ENCODE peak calls at places on chromosome 12, in six cellular contexts. U, P, H, F, D and E are unnamed samples.

GRCh38 chr12:79420146-79420618 is 270.6 kb downstream of the PAWR start:
- DNase-seq in U (peak; percentile 98), P (peak; percentile 24), H (no peak), F (no peak), D (no peak), E (no peak)

GRCh38 chr12:20547788-20548575 is 147.2 kb upstream of the SLCO1C1 start:
- DNase-seq in U (peak; percentile 6), P (no peak), H (no peak), F (peak; percentile 29), D (no peak), E (no peak)

GRCh38 chr12:124979568-124979967 is 9.4 kb downstream of the DHX37 start:
- DNase-seq in U (no peak), P (no peak), H (no peak), F (no peak), D (no peak), E (no peak)

GRCh38 chr12:73421832-73422231 is 1115.8 kb upstream of the ATXN7L3B start:
- DNase-seq in U (no peak), P (no peak), H (no peak), F (no peak), D (no peak), E (no peak)

GRCh38 chr12:2606186-2606910 is 188.4 kb upstream of the FKBP4 start:
- DNase-seq in U (no peak), P (no peak), H (no peak), F (no peak), D (no peak), E (no peak)

GRCh38 chr12:108854055-108854452 is 3.3 kb downstream of the SSH1 start:
- DNase-seq in U (peak; percentile 95), P (no peak), H (no peak), F (peak; percentile 45), D (no peak), E (peak; percentile 56)

GRCh38 chr12:99442758-99443157 is 204.8 kb upstream of the GARIN6 start:
- DNase-seq in U (no peak), P (no peak), H (no peak), F (no peak), D (no peak), E (no peak)

GRCh38 chr12:46811185-46811584 is 14.6 kb downstream of the SLC38A4 start:
- DNase-seq in U (no peak), P (no peak), H (no peak), F (no peak), D (peak; percentile 53), E (no peak)

GRCh38 chr12:6573001-6573400 is 4.9 kb upstream of the NOP2 start:
- DNase-seq in U (no peak), P (no peak), H (no peak), F (no peak), D (no peak), E (no peak)

GRCh38 chr12:104662203-104662602 is 205.5 kb downstream of the CHST11 start:
- DNase-seq in U (no peak), P (no peak), H (no peak), F (no peak), D (no peak), E (no peak)

GRCh38 chr12:122147514-122148290 is 26.3 kb downstream of the IL31 start:
- DNase-seq in U (no peak), P (no peak), H (no peak), F (no peak), D (no peak), E (no peak)

GRCh38 chr12:100031821-100032220 is 47.1 kb upstream of the ANKS1B start:
- DNase-seq in U (peak; percentile 74), P (no peak), H (no peak), F (no peak), D (no peak), E (no peak)

GRCh38 chr12:47744005-47744651 is 14.6 kb downstream of the RAPGEF3 start:
- DNase-seq in U (no peak), P (peak; percentile 75), H (no peak), F (no peak), D (peak; percentile 36), E (no peak)

GRCh38 chr12:110543252-110543959 is 39.7 kb downstream of the PPTC7 start:
- DNase-seq in U (no peak), P (peak; percentile 69), H (no peak), F (peak; percentile 81), D (no peak), E (peak; percentile 99)

GRCh38 chr12:26678697-26679660 is 154.0 kb downstream of the ITPR2 start:
- DNase-seq in U (peak; percentile 30), P (no peak), H (no peak), F (no peak), D (no peak), E (no peak)

GRCh38 chr12:67925551-67925950 is 63.7 kb upstream of the IFNG-AS1 start:
- DNase-seq in U (no peak), P (no peak), H (no peak), F (no peak), D (no peak), E (no peak)

GRCh38 chr12:94648578-94648977 is 1.8 kb downstream of the TMCC3 start:
- DNase-seq in U (no peak), P (no peak), H (no peak), F (no peak), D (no peak), E (no peak)

GRCh38 chr12:47361389-47362031 is 281.8 kb upstream of the AMIGO2 start:
- DNase-seq in U (no peak), P (no peak), H (peak; percentile 15), F (peak; percentile 18), D (peak; percentile 83), E (peak; percentile 4)

GRCh38 chr12:45518516-45519235 is 210.8 kb upstream of the ARID2 start:
- DNase-seq in U (no peak), P (no peak), H (no peak), F (no peak), D (peak; percentile 58), E (no peak)

GRCh38 chr12:123141615-123142517 is 9.0 kb downstream of the PITPNM2 start:
- DNase-seq in U (peak; percentile 71), P (no peak), H (no peak), F (peak; percentile 58), D (no peak), E (no peak)

GRCh38 chr12:120649442-120650248 is 9.2 kb downstream of the CABP1 start:
- DNase-seq in U (no peak), P (no peak), H (no peak), F (peak; percentile 23), D (no peak), E (no peak)

GRCh38 chr12:52285172-52285745 is 6.1 kb downstream of the KRT81 start:
- DNase-seq in U (peak; percentile 48), P (no peak), H (no peak), F (no peak), D (no peak), E (no peak)

GRCh38 chr12:6250343-6250742 is 50.1 kb downstream of the CD9 start:
- DNase-seq in U (peak; percentile 39), P (peak; percentile 27), H (no peak), F (no peak), D (no peak), E (no peak)

GRCh38 chr12:47734725-47735480 is 9.6 kb upstream of the ENDOU start:
- DNase-seq in U (no peak), P (no peak), H (peak; percentile 24), F (no peak), D (no peak), E (no peak)

GRCh38 chr12:105954891-105955607 is 183.7 kb downstream of the NUAK1 start:
- DNase-seq in U (peak; percentile 51), P (no peak), H (no peak), F (no peak), D (no peak), E (no peak)

GRCh38 chr12:15829255-15829654 is 40.1 kb upstream of the EPS8 start:
- DNase-seq in U (no peak), P (no peak), H (no peak), F (no peak), D (no peak), E (no peak)

GRCh38 chr12:109948382-109948781 is 47.8 kb downstream of the GIT2 start:
- DNase-seq in U (no peak), P (no peak), H (no peak), F (no peak), D (no peak), E (no peak)

GRCh38 chr12:107610030-107610859 is 75.4 kb upstream of the PWP1 start:
- DNase-seq in U (peak; percentile 37), P (peak; percentile 52), H (peak; percentile 56), F (no peak), D (peak; percentile 9), E (no peak)

GRCh38 chr12:4985820-4986219 is 57.9 kb upstream of the KCNA5 start:
- DNase-seq in U (no peak), P (no peak), H (no peak), F (no peak), D (no peak), E (no peak)

GRCh38 chr12:50394469-50395029 is 1.9 kb downstream of the FAM186A start:
- DNase-seq in U (peak; percentile 65), P (no peak), H (no peak), F (no peak), D (no peak), E (no peak)

GRCh38 chr12:81617915-81618314 is 141.2 kb downstream of the PPFIA2 start:
- DNase-seq in U (no peak), P (peak; percentile 19), H (no peak), F (no peak), D (no peak), E (no peak)

GRCh38 chr12:9041321-9041720 is 52.0 kb downstream of the KLRG1 start:
- DNase-seq in U (peak; percentile 30), P (no peak), H (no peak), F (peak; percentile 27), D (no peak), E (peak; percentile 51)

GRCh38 chr12:106971065-106971464 is 15.4 kb downstream of the TMEM263 start:
- DNase-seq in U (no peak), P (no peak), H (no peak), F (no peak), D (no peak), E (no peak)